ENCODE peak calls at places on chromosomes 1 and 21, in four cellular contexts. Z, D, J and H are unnamed samples.

GRCh38 chr1:180849031-180849775 is 63.5 kb upstream of the KIAA1614 start:
- DNase-seq in D (no peak), J (no peak), Z (no peak), H (no peak)

GRCh38 chr1:59113876-59114457 is 182.9 kb upstream of the FGGY start:
- DNase-seq in Z (no peak), D (no peak), J (no peak), H (no peak)

GRCh38 chr1:117366281-117366981 is 818 bp upstream of the MAN1A2 start:
- DNase-seq in Z (peak; percentile 78), J (no peak), D (peak; percentile 87), H (no peak)

GRCh38 chr1:30787856-30788495 is 30.4 kb upstream of the LAPTM5 start:
- DNase-seq in Z (no peak), D (no peak), J (no peak), H (no peak)

GRCh38 chr1:243715285-243715684 is 134.8 kb downstream of the AKT3 start:
- DNase-seq in D (no peak), J (no peak), Z (no peak), H (no peak)

GRCh38 chr1:207711285-207711684 is 40.6 kb upstream of the CD46 start:
- DNase-seq in Z (peak; percentile 1), D (no peak), J (no peak), H (no peak)

GRCh38 chr1:191707288-191707687 is 451.0 kb upstream of the RGS18 start:
- DNase-seq in Z (no peak), J (no peak), D (no peak), H (no peak)

GRCh38 chr1:36199934-36200741 is 24.1 kb upstream of the THRAP3 start:
- DNase-seq in D (no peak), Z (no peak), J (no peak), H (no peak)

GRCh38 chr1:244918422-244919319 is 54.3 kb upstream of the HNRNPU start:
- DNase-seq in J (no peak), Z (peak; percentile 53), D (peak; percentile 13), H (no peak)

GRCh38 chr1:28646040-28646439 is 2.4 kb upstream of the RNU11 start:
- DNase-seq in D (no peak), J (no peak), Z (no peak), H (no peak)

GRCh38 chr1:159922499-159923202 is 2.7 kb downstream of the TAGLN2 start:
- DNase-seq in J (no peak), D (no peak), Z (peak; percentile 32), H (no peak)

GRCh38 chr1:235326719-235327558 is 1.0 kb downstream of the ARID4B start:
- DNase-seq in J (no peak), D (no peak), Z (no peak), H (no peak)

GRCh38 chr21:29671728-29672127 is 268.1 kb downstream of the GRIK1 start:
- DNase-seq in D (no peak), Z (no peak), J (no peak), H (no peak)

GRCh38 chr1:18581420-18581880 is 49.2 kb upstream of the PAX7 start:
- DNase-seq in D (peak; percentile 27), Z (peak; percentile 9), J (no peak), H (no peak)

GRCh38 chr1:16218674-16219071 is 6.2 kb upstream of the ARHGEF19 start:
- DNase-seq in J (no peak), Z (no peak), D (no peak), H (no peak)

GRCh38 chr1:54229281-54229891 is 29.4 kb downstream of the MRPL37 start:
- DNase-seq in Z (no peak), D (no peak), J (no peak), H (no peak)

GRCh38 chr1:200099040-200099439 is 71.5 kb downstream of the NR5A2 start:
- DNase-seq in D (no peak), J (no peak), Z (no peak), H (no peak)

GRCh38 chr1:221736714-221737113 is 5.2 kb downstream of the DUSP10 start:
- DNase-seq in D (no peak), Z (no peak), J (no peak), H (no peak)

GRCh38 chr1:209248649-209249279 is 334.8 kb upstream of the CAMK1G start:
- DNase-seq in J (peak; percentile 35), Z (peak; percentile 57), D (peak; percentile 53), H (no peak)

GRCh38 chr1:187261637-187262036 is 432.9 kb downstream of the PLA2G4A start:
- DNase-seq in D (peak; percentile 96), Z (peak; percentile 96), J (no peak), H (no peak)

GRCh38 chr1:20790785-20791184 is 3.7 kb upstream of the HP1BP3 start:
- DNase-seq in J (no peak), D (no peak), Z (no peak), H (no peak)

GRCh38 chr1:215543191-215543606 is 23.9 kb upstream of the KCTD3 start:
- DNase-seq in Z (no peak), J (no peak), D (no peak), H (peak; percentile 67)

GRCh38 chr21:34635307-34635706 is 20.4 kb upstream of the RCAN1 start:
- DNase-seq in J (no peak), D (no peak), Z (no peak), H (no peak)

GRCh38 chr1:54476231-54477109 is 70.3 kb upstream of the SSBP3 start:
- DNase-seq in J (no peak), Z (no peak), D (no peak), H (no peak)

GRCh38 chr1:240189386-240189989 is 97.8 kb downstream of the FMN2 start:
- DNase-seq in Z (peak; percentile 17), D (peak; percentile 1), J (no peak), H (no peak)

GRCh38 chr1:156804572-156805243 is 11.9 kb downstream of the SH2D2A start:
- DNase-seq in D (no peak), J (no peak), Z (no peak), H (no peak)

GRCh38 chr1:209822706-209823105 is 5.1 kb upstream of the UTP25 start:
- DNase-seq in J (no peak), D (no peak), Z (no peak), H (no peak)

GRCh38 chr1:56359036-56359435 is 220.3 kb downstream of the PLPP3 start:
- DNase-seq in Z (no peak), J (no peak), D (no peak), H (no peak)